ENCODE peak calls at places on chromosome 2, in four cellular contexts. One of them, this sample, is unnamed.

GRCh38 chr2:84856785-84857184 is 24.1 kb downstream of the TRABD2A start:
- DNase-seq in H1: no peak
- DNase-seq in GM12878: no peak
- DNase-seq in K562: peak
- DNase-seq in this sample: no peak

GRCh38 chr2:200786423-200786822 is 25.3 kb upstream of the BZW1 start:
- DNase-seq in GM12878: no peak
- DNase-seq in K562: no peak
- DNase-seq in H1: no peak
- DNase-seq in this sample: no peak

GRCh38 chr2:127024769-127025356 is 82.1 kb downstream of the BIN1 start:
- DNase-seq in K562: no peak
- DNase-seq in GM12878: no peak
- DNase-seq in H1: peak
- DNase-seq in this sample: peak

GRCh38 chr2:177984739-177985138 is 87.8 kb downstream of the PDE11A start:
- DNase-seq in K562: no peak
- DNase-seq in GM12878: no peak
- DNase-seq in H1: no peak
- DNase-seq in this sample: no peak

GRCh38 chr2:219559156-219559915 is 12.0 kb downstream of the OBSL1 start:
- DNase-seq in H1: no peak
- DNase-seq in GM12878: no peak
- DNase-seq in K562: no peak
- DNase-seq in this sample: no peak

GRCh38 chr2:71786291-71787107 is 333.1 kb downstream of the DYSF start:
- DNase-seq in K562: no peak
- DNase-seq in H1: no peak
- DNase-seq in GM12878: no peak
- DNase-seq in this sample: no peak

GRCh38 chr2:19714926-19715325 is 186.9 kb downstream of the TTC32 start:
- DNase-seq in K562: no peak
- DNase-seq in H1: no peak
- DNase-seq in GM12878: no peak
- DNase-seq in this sample: no peak

GRCh38 chr2:117308861-117309770 is 505.4 kb upstream of the DDX18 start:
- DNase-seq in GM12878: no peak
- DNase-seq in K562: no peak
- DNase-seq in H1: no peak
- DNase-seq in this sample: no peak

GRCh38 chr2:20487030-20487391 is 40.1 kb downstream of the RHOB start:
- DNase-seq in GM12878: no peak
- DNase-seq in H1: no peak
- DNase-seq in K562: no peak
- DNase-seq in this sample: no peak

GRCh38 chr2:150490466-150490865 is 3.0 kb upstream of the RND3 start:
- DNase-seq in K562: no peak
- DNase-seq in GM12878: no peak
- DNase-seq in H1: no peak
- DNase-seq in this sample: no peak

GRCh38 chr2:214069254-214069653 is 341.6 kb upstream of the VWC2L start:
- DNase-seq in GM12878: no peak
- DNase-seq in K562: no peak
- DNase-seq in H1: no peak
- DNase-seq in this sample: peak

GRCh38 chr2:56134861-56135260 is 48.9 kb upstream of the CCDC85A start:
- DNase-seq in H1: no peak
- DNase-seq in K562: no peak
- DNase-seq in GM12878: no peak
- DNase-seq in this sample: no peak

GRCh38 chr2:56130463-56131070 is 53.2 kb upstream of the CCDC85A start:
- DNase-seq in H1: no peak
- DNase-seq in GM12878: no peak
- DNase-seq in K562: peak
- DNase-seq in this sample: peak

GRCh38 chr2:56133441-56133840 is 50.3 kb upstream of the CCDC85A start:
- DNase-seq in H1: no peak
- DNase-seq in K562: no peak
- DNase-seq in GM12878: no peak
- DNase-seq in this sample: no peak

GRCh38 chr2:56133931-56134629 is 49.7 kb upstream of the CCDC85A start:
- DNase-seq in K562: peak
- DNase-seq in H1: no peak
- DNase-seq in GM12878: no peak
- DNase-seq in this sample: no peak

DNA sequence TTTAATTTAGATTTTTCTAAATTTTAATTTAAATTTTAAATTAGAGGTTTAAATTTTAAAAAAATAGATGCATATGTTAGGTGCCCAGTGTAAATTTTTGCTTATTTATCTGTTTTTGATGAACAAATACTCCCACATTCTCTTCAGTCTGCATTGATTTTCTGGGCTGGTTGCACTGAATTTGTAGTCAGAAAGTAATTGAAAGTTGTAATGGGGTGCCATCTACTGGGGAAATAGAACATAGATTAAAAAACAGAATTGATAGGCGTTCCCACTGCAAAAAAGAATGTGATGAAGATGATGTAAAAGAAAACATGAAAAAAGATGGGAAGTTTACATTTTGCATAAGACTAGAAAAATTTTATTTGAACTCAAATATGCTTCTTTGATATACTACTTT is 51.7 kb upstream of the CCDC85A start:
- DNase-seq in H1: no peak
- DNase-seq in GM12878: no peak
- DNase-seq in K562: peak
- DNase-seq in this sample: peak
- TF ChIP-seq KDM1A in H1: no peak
- TF ChIP-seq KDM1A in GM12878: no peak
- TF ChIP-seq KDM1A in K562: no peak
- TF ChIP-seq KDM1A in this sample: no peak

GRCh38 chr2:42523341-42523740 is 29.6 kb upstream of the KCNG3 start:
- DNase-seq in K562: no peak
- DNase-seq in GM12878: no peak
- DNase-seq in H1: no peak
- DNase-seq in this sample: no peak

GRCh38 chr2:42516418-42516817 is 22.6 kb upstream of the KCNG3 start:
- DNase-seq in K562: no peak
- DNase-seq in GM12878: no peak
- DNase-seq in H1: no peak
- DNase-seq in this sample: no peak

GRCh38 chr2:42522035-42522434 is 28.3 kb upstream of the KCNG3 start:
- DNase-seq in GM12878: no peak
- DNase-seq in H1: no peak
- DNase-seq in K562: no peak
- DNase-seq in this sample: no peak

GRCh38 chr2:42519624-42520023 is 25.8 kb upstream of the KCNG3 start:
- DNase-seq in K562: no peak
- DNase-seq in GM12878: no peak
- DNase-seq in H1: no peak
- DNase-seq in this sample: no peak
- TF ChIP-seq KDM1A in K562: no peak
- TF ChIP-seq KDM1A in GM12878: no peak
- TF ChIP-seq KDM1A in H1: no peak
- TF ChIP-seq KDM1A in this sample: no peak

DNA sequence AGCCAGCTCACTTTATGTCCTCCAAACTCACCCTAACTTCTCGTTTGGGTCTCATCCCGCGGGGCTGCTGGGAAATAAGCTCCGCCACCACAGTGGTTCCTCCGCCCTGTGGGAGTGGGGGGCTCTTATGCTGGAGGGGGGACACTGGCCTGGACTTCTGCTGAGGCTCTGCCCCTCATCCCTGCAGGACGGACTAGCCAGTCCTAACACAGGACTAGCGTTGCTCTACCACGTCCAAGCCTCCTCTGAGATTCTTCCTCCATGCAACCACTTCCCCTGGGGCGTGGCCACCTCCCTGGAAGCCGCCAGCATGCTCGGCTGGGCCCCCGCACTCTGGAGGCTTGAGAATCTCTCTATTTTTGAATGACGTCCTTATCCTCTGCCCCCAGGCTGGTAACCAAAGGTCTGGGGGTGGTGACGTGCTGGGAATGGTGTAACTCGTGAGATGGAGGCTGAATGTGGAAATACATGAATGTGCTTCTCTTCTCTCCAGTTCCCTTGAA is 896 bp upstream of the RAB17 start:
- DNase-seq in K562: peak
- DNase-seq in H1: no peak
- DNase-seq in GM12878: no peak
- DNase-seq in this sample: no peak
- TF ChIP-seq KDM1A in K562: no peak
- TF ChIP-seq KDM1A in H1: no peak
- TF ChIP-seq KDM1A in GM12878: no peak
- TF ChIP-seq KDM1A in this sample: no peak

GRCh38 chr2:40200516-40200915 is 251.4 kb downstream of the SLC8A1 start:
- DNase-seq in H1: no peak
- DNase-seq in GM12878: no peak
- DNase-seq in K562: no peak
- DNase-seq in this sample: no peak

GRCh38 chr2:40199758-40200157 is 252.1 kb downstream of the SLC8A1 start:
- DNase-seq in GM12878: no peak
- DNase-seq in K562: no peak
- DNase-seq in H1: no peak
- DNase-seq in this sample: no peak

GRCh38 chr2:40204268-40204667 is 247.6 kb downstream of the SLC8A1 start:
- DNase-seq in GM12878: no peak
- DNase-seq in H1: no peak
- DNase-seq in K562: no peak
- DNase-seq in this sample: no peak

GRCh38 chr2:40201425-40201824 is 250.5 kb downstream of the SLC8A1 start:
- DNase-seq in K562: no peak
- DNase-seq in H1: no peak
- DNase-seq in GM12878: no peak
- DNase-seq in this sample: no peak

GRCh38 chr2:40202798-40203400 is 249.0 kb downstream of the SLC8A1 start:
- DNase-seq in H1: no peak
- DNase-seq in K562: no peak
- DNase-seq in GM12878: no peak
- DNase-seq in this sample: no peak
- TF ChIP-seq KDM1A in H1: no peak
- TF ChIP-seq KDM1A in K562: no peak
- TF ChIP-seq KDM1A in GM12878: no peak
- TF ChIP-seq KDM1A in this sample: no peak

This sample was measured in A549.